ENCODE peak calls at places on chromosomes 4 and X, in six cellular contexts. One of them, this sample, is unnamed.

GRCh38 chr4:94621491-94622080 is 136.2 kb upstream of the BMPR1B start:
- DNase-seq in activated T-helper 1 cell treated with Interleukin-2 at 50 U/mL for 16 hours: no peak
- DNase-seq in T-helper 2 cell: peak; percentile 4
- DNase-seq in psoas muscle: no peak
- DNase-seq in NT2/D1: peak; percentile 18
- DNase-seq in NCI-H69: peak; percentile 45
- DNase-seq in this sample: peak; percentile 57

GRCh38 chr4:7432531-7433375 is 2.0 kb downstream of the PSAPL1 start:
- DNase-seq in psoas muscle: peak; percentile 47
- DNase-seq in activated T-helper 1 cell treated with Interleukin-2 at 50 U/mL for 16 hours: no peak
- DNase-seq in NT2/D1: no peak
- DNase-seq in T-helper 2 cell: no peak
- DNase-seq in NCI-H69: no peak
- DNase-seq in this sample: no peak

GRCh38 chr4:153448003-153448731 is 18.0 kb upstream of the TMEM131L start:
- DNase-seq in psoas muscle: no peak
- DNase-seq in T-helper 2 cell: no peak
- DNase-seq in NCI-H69: peak; percentile 89
- DNase-seq in NT2/D1: no peak
- DNase-seq in activated T-helper 1 cell treated with Interleukin-2 at 50 U/mL for 16 hours: no peak
- DNase-seq in this sample: no peak

GRCh38 chrX:73561791-73562190 is 1.2 kb upstream of the CHIC1 start:
- DNase-seq in T-helper 2 cell: no peak
- DNase-seq in NT2/D1: no peak
- DNase-seq in activated T-helper 1 cell treated with Interleukin-2 at 50 U/mL for 16 hours: no peak
- DNase-seq in psoas muscle: no peak
- DNase-seq in NCI-H69: no peak
- DNase-seq in this sample: no peak

GRCh38 chr4:25532579-25532978 is 123.1 kb upstream of the SLC34A2 start:
- DNase-seq in NT2/D1: no peak
- DNase-seq in activated T-helper 1 cell treated with Interleukin-2 at 50 U/mL for 16 hours: no peak
- DNase-seq in T-helper 2 cell: no peak
- DNase-seq in psoas muscle: no peak
- DNase-seq in NCI-H69: no peak
- DNase-seq in this sample: no peak

GRCh38 chrX:51860679-51861078 is 32.7 kb upstream of the MAGED1 start:
- DNase-seq in NT2/D1: peak; percentile 35
- DNase-seq in psoas muscle: no peak
- DNase-seq in T-helper 2 cell: no peak
- DNase-seq in NCI-H69: peak; percentile 49
- DNase-seq in activated T-helper 1 cell treated with Interleukin-2 at 50 U/mL for 16 hours: no peak
- DNase-seq in this sample: peak; percentile 52

GRCh38 chr4:102713096-102713495 is 47.7 kb downstream of the MANBA start:
- DNase-seq in T-helper 2 cell: no peak
- DNase-seq in NCI-H69: no peak
- DNase-seq in activated T-helper 1 cell treated with Interleukin-2 at 50 U/mL for 16 hours: no peak
- DNase-seq in psoas muscle: no peak
- DNase-seq in NT2/D1: no peak
- DNase-seq in this sample: no peak

GRCh38 chrX:3154386-3154991 is 113.2 kb downstream of the ARSF start:
- DNase-seq in T-helper 2 cell: no peak
- DNase-seq in activated T-helper 1 cell treated with Interleukin-2 at 50 U/mL for 16 hours: no peak
- DNase-seq in NCI-H69: no peak
- DNase-seq in psoas muscle: no peak
- DNase-seq in NT2/D1: no peak
- DNase-seq in this sample: no peak

GRCh38 chr4:93396274-93396673 is 432.3 kb upstream of the ATOH1 start:
- DNase-seq in NCI-H69: no peak
- DNase-seq in psoas muscle: no peak
- DNase-seq in T-helper 2 cell: no peak
- DNase-seq in activated T-helper 1 cell treated with Interleukin-2 at 50 U/mL for 16 hours: no peak
- DNase-seq in NT2/D1: no peak
- DNase-seq in this sample: peak; percentile 39

GRCh38 chr4:38003102-38003501 is 42.9 kb downstream of the PTTG2 start:
- DNase-seq in NCI-H69: no peak
- DNase-seq in T-helper 2 cell: peak; percentile 43
- DNase-seq in activated T-helper 1 cell treated with Interleukin-2 at 50 U/mL for 16 hours: no peak
- DNase-seq in NT2/D1: no peak
- DNase-seq in psoas muscle: no peak
- DNase-seq in this sample: no peak

GRCh38 chr4:153310793-153311192 is 33.7 kb upstream of the MND1 start:
- DNase-seq in activated T-helper 1 cell treated with Interleukin-2 at 50 U/mL for 16 hours: no peak
- DNase-seq in NCI-H69: no peak
- DNase-seq in T-helper 2 cell: no peak
- DNase-seq in NT2/D1: no peak
- DNase-seq in psoas muscle: no peak
- DNase-seq in this sample: no peak

GRCh38 chr4:139711461-139711860 is 45.8 kb downstream of the MGST2 start:
- DNase-seq in activated T-helper 1 cell treated with Interleukin-2 at 50 U/mL for 16 hours: no peak
- DNase-seq in psoas muscle: no peak
- DNase-seq in T-helper 2 cell: no peak
- DNase-seq in NT2/D1: no peak
- DNase-seq in NCI-H69: no peak
- DNase-seq in this sample: no peak

GRCh38 chr4:173008436-173008835 is 160.2 kb upstream of the GALNT7 start:
- DNase-seq in NCI-H69: no peak
- DNase-seq in T-helper 2 cell: no peak
- DNase-seq in activated T-helper 1 cell treated with Interleukin-2 at 50 U/mL for 16 hours: no peak
- DNase-seq in NT2/D1: no peak
- DNase-seq in psoas muscle: no peak
- DNase-seq in this sample: no peak

GRCh38 chrX:18389968-18390367 is 35.4 kb upstream of the CDKL5 start:
- DNase-seq in NT2/D1: no peak
- DNase-seq in psoas muscle: no peak
- DNase-seq in T-helper 2 cell: no peak
- DNase-seq in NCI-H69: no peak
- DNase-seq in activated T-helper 1 cell treated with Interleukin-2 at 50 U/mL for 16 hours: no peak
- DNase-seq in this sample: peak; percentile 36

GRCh38 chrX:100904433-100904832 is 24.3 kb downstream of the XKRX start:
- DNase-seq in NT2/D1: no peak
- DNase-seq in T-helper 2 cell: no peak
- DNase-seq in psoas muscle: no peak
- DNase-seq in activated T-helper 1 cell treated with Interleukin-2 at 50 U/mL for 16 hours: no peak
- DNase-seq in NCI-H69: no peak
- DNase-seq in this sample: no peak

GRCh38 chr4:87122252-87122651 is 98.2 kb downstream of the KLHL8 start:
- DNase-seq in NT2/D1: no peak
- DNase-seq in activated T-helper 1 cell treated with Interleukin-2 at 50 U/mL for 16 hours: no peak
- DNase-seq in T-helper 2 cell: no peak
- DNase-seq in NCI-H69: no peak
- DNase-seq in psoas muscle: peak; percentile 66
- DNase-seq in this sample: no peak

GRCh38 chr4:88162636-88163035 is 4.2 kb upstream of the ABCG2 start:
- DNase-seq in NCI-H69: no peak
- DNase-seq in T-helper 2 cell: no peak
- DNase-seq in activated T-helper 1 cell treated with Interleukin-2 at 50 U/mL for 16 hours: no peak
- DNase-seq in psoas muscle: no peak
- DNase-seq in NT2/D1: no peak
- DNase-seq in this sample: no peak

GRCh38 chr4:1511441-1512041 is 105.3 kb upstream of the NKX1-1 start:
- DNase-seq in NCI-H69: no peak
- DNase-seq in activated T-helper 1 cell treated with Interleukin-2 at 50 U/mL for 16 hours: no peak
- DNase-seq in NT2/D1: peak; percentile 11
- DNase-seq in T-helper 2 cell: no peak
- DNase-seq in psoas muscle: peak; percentile 78
- DNase-seq in this sample: no peak

GRCh38 chr4:128225148-128225547 is 62.5 kb downstream of the PGRMC2 start:
- DNase-seq in psoas muscle: no peak
- DNase-seq in activated T-helper 1 cell treated with Interleukin-2 at 50 U/mL for 16 hours: no peak
- DNase-seq in NCI-H69: peak; percentile 72
- DNase-seq in NT2/D1: no peak
- DNase-seq in T-helper 2 cell: no peak
- DNase-seq in this sample: no peak

GRCh38 chr4:118968006-118968405 is 79.4 kb downstream of the SYNPO2 start:
- DNase-seq in NT2/D1: peak; percentile 74
- DNase-seq in activated T-helper 1 cell treated with Interleukin-2 at 50 U/mL for 16 hours: no peak
- DNase-seq in T-helper 2 cell: no peak
- DNase-seq in psoas muscle: peak; percentile 70
- DNase-seq in NCI-H69: peak; percentile 26
- DNase-seq in this sample: peak; percentile 10

GRCh38 chr4:186144596-186145569 is 40.4 kb downstream of the FAM149A start:
- DNase-seq in NT2/D1: peak; percentile 38
- DNase-seq in T-helper 2 cell: no peak
- DNase-seq in psoas muscle: peak; percentile 74
- DNase-seq in activated T-helper 1 cell treated with Interleukin-2 at 50 U/mL for 16 hours: no peak
- DNase-seq in NCI-H69: peak; percentile 4
- DNase-seq in this sample: no peak

GRCh38 chr4:4670869-4671268 is 129.0 kb upstream of the STX18 start:
- DNase-seq in activated T-helper 1 cell treated with Interleukin-2 at 50 U/mL for 16 hours: no peak
- DNase-seq in T-helper 2 cell: no peak
- DNase-seq in NT2/D1: no peak
- DNase-seq in NCI-H69: no peak
- DNase-seq in psoas muscle: no peak
- DNase-seq in this sample: no peak

GRCh38 chrX:129953334-129953648 is 29.1 kb upstream of the BCORL1 start:
- DNase-seq in NCI-H69: no peak
- DNase-seq in T-helper 2 cell: no peak
- DNase-seq in activated T-helper 1 cell treated with Interleukin-2 at 50 U/mL for 16 hours: no peak
- DNase-seq in NT2/D1: no peak
- DNase-seq in psoas muscle: peak; percentile 53
- DNase-seq in this sample: peak; percentile 24

GRCh38 chr4:26206981-26207380 is 113.8 kb upstream of the RBPJ start:
- DNase-seq in T-helper 2 cell: no peak
- DNase-seq in activated T-helper 1 cell treated with Interleukin-2 at 50 U/mL for 16 hours: no peak
- DNase-seq in NCI-H69: peak; percentile 86
- DNase-seq in NT2/D1: no peak
- DNase-seq in psoas muscle: no peak
- DNase-seq in this sample: peak; percentile 51

GRCh38 chr4:40713798-40714197 is 36.0 kb upstream of the NSUN7 start:
- DNase-seq in psoas muscle: no peak
- DNase-seq in T-helper 2 cell: no peak
- DNase-seq in NT2/D1: no peak
- DNase-seq in activated T-helper 1 cell treated with Interleukin-2 at 50 U/mL for 16 hours: no peak
- DNase-seq in NCI-H69: no peak
- DNase-seq in this sample: peak; percentile 12

GRCh38 chrX:49884290-49884862 is 5.1 kb downstream of the USP27X start:
- DNase-seq in activated T-helper 1 cell treated with Interleukin-2 at 50 U/mL for 16 hours: peak; percentile 17
- DNase-seq in psoas muscle: peak; percentile 69
- DNase-seq in NT2/D1: peak; percentile 68
- DNase-seq in NCI-H69: peak; percentile 53
- DNase-seq in T-helper 2 cell: peak; percentile 13
- DNase-seq in this sample: peak; percentile 83

GRCh38 chrX:119690921-119691716 is 1.8 kb downstream of the SEPTIN6 start:
- DNase-seq in NT2/D1: no peak
- DNase-seq in T-helper 2 cell: no peak
- DNase-seq in psoas muscle: no peak
- DNase-seq in activated T-helper 1 cell treated with Interleukin-2 at 50 U/mL for 16 hours: no peak
- DNase-seq in NCI-H69: peak; percentile 22
- DNase-seq in this sample: no peak

GRCh38 chrX:1475881-1476280 is 23.2 kb upstream of the ASMTL start:
- DNase-seq in NCI-H69: no peak
- DNase-seq in activated T-helper 1 cell treated with Interleukin-2 at 50 U/mL for 16 hours: no peak
- DNase-seq in NT2/D1: no peak
- DNase-seq in psoas muscle: no peak
- DNase-seq in T-helper 2 cell: no peak
- DNase-seq in this sample: no peak

GRCh38 chr4:40321671-40322131 is 13.4 kb upstream of the CHRNA9 start:
- DNase-seq in activated T-helper 1 cell treated with Interleukin-2 at 50 U/mL for 16 hours: no peak
- DNase-seq in psoas muscle: no peak
- DNase-seq in NCI-H69: peak; percentile 81
- DNase-seq in T-helper 2 cell: no peak
- DNase-seq in NT2/D1: no peak
- DNase-seq in this sample: peak; percentile 55

GRCh38 chr4:73872331-73873108 is 3.3 kb downstream of the CXCL1 start:
- DNase-seq in NT2/D1: no peak
- DNase-seq in NCI-H69: no peak
- DNase-seq in T-helper 2 cell: no peak
- DNase-seq in psoas muscle: no peak
- DNase-seq in activated T-helper 1 cell treated with Interleukin-2 at 50 U/mL for 16 hours: no peak
- DNase-seq in this sample: peak; percentile 5

GRCh38 chr4:1984406-1985191 is 24.2 kb downstream of the NELFA start:
- DNase-seq in T-helper 2 cell: no peak
- DNase-seq in NT2/D1: no peak
- DNase-seq in NCI-H69: peak; percentile 27
- DNase-seq in psoas muscle: no peak
- DNase-seq in activated T-helper 1 cell treated with Interleukin-2 at 50 U/mL for 16 hours: no peak
- DNase-seq in this sample: no peak

GRCh38 chr4:826508-827208 is 729 bp upstream of the CPLX1 start:
- DNase-seq in NT2/D1: no peak
- DNase-seq in NCI-H69: peak; percentile 25
- DNase-seq in activated T-helper 1 cell treated with Interleukin-2 at 50 U/mL for 16 hours: no peak
- DNase-seq in T-helper 2 cell: no peak
- DNase-seq in psoas muscle: peak; percentile 46
- DNase-seq in this sample: peak; percentile 67

This sample was measured in DMS53.